ENCODE peak calls at places on chromosome 1, in four cellular contexts. One of them, this sample, is unnamed.

GRCh38 chr1:234571692-234572091 is 38.3 kb downstream of the IRF2BP2 start:
- DNase-seq in stimulated activated CD4-positive, alpha-beta T cell treated with anti-CD3 and anti-CD28 coated beads, Interleukin-15, amount 100 ng/mL, for 24 hours: no peak
- DNase-seq in HFF-Myc: no peak
- DNase-seq in ELF-1: no peak
- DNase-seq in this sample: no peak

GRCh38 chr1:196214866-196215265 is 393.4 kb downstream of the KCNT2 start:
- DNase-seq in HFF-Myc: no peak
- DNase-seq in ELF-1: no peak
- DNase-seq in stimulated activated CD4-positive, alpha-beta T cell treated with anti-CD3 and anti-CD28 coated beads, Interleukin-15, amount 100 ng/mL, for 24 hours: no peak
- DNase-seq in this sample: no peak

GRCh38 chr1:233367057-233367759 is 39.7 kb downstream of the MAP3K21 start:
- DNase-seq in HFF-Myc: peak
- DNase-seq in ELF-1: peak
- DNase-seq in stimulated activated CD4-positive, alpha-beta T cell treated with anti-CD3 and anti-CD28 coated beads, Interleukin-15, amount 100 ng/mL, for 24 hours: no peak
- DNase-seq in this sample: no peak

GRCh38 chr1:7581754-7582264 is 189.3 kb upstream of the VAMP3 start:
- DNase-seq in stimulated activated CD4-positive, alpha-beta T cell treated with anti-CD3 and anti-CD28 coated beads, Interleukin-15, amount 100 ng/mL, for 24 hours: no peak
- DNase-seq in HFF-Myc: no peak
- DNase-seq in ELF-1: no peak
- DNase-seq in this sample: peak

GRCh38 chr1:64850846-64851245 is 106.0 kb downstream of the RAVER2 start:
- DNase-seq in HFF-Myc: no peak
- DNase-seq in stimulated activated CD4-positive, alpha-beta T cell treated with anti-CD3 and anti-CD28 coated beads, Interleukin-15, amount 100 ng/mL, for 24 hours: no peak
- DNase-seq in ELF-1: no peak
- DNase-seq in this sample: no peak

GRCh38 chr1:29222686-29223085 is 8.0 kb downstream of the MECR start:
- DNase-seq in stimulated activated CD4-positive, alpha-beta T cell treated with anti-CD3 and anti-CD28 coated beads, Interleukin-15, amount 100 ng/mL, for 24 hours: no peak
- DNase-seq in ELF-1: no peak
- DNase-seq in HFF-Myc: no peak
- DNase-seq in this sample: no peak

GRCh38 chr1:24292887-24293286 is 26.3 kb upstream of the GRHL3 start:
- DNase-seq in HFF-Myc: no peak
- DNase-seq in stimulated activated CD4-positive, alpha-beta T cell treated with anti-CD3 and anti-CD28 coated beads, Interleukin-15, amount 100 ng/mL, for 24 hours: no peak
- DNase-seq in ELF-1: no peak
- DNase-seq in this sample: no peak

GRCh38 chr1:9251501-9251900 is 16.9 kb downstream of the H6PD start:
- DNase-seq in stimulated activated CD4-positive, alpha-beta T cell treated with anti-CD3 and anti-CD28 coated beads, Interleukin-15, amount 100 ng/mL, for 24 hours: no peak
- DNase-seq in ELF-1: no peak
- DNase-seq in HFF-Myc: no peak
- DNase-seq in this sample: no peak

GRCh38 chr1:43414634-43415223 is 25.0 kb downstream of the SZT2 start:
- DNase-seq in stimulated activated CD4-positive, alpha-beta T cell treated with anti-CD3 and anti-CD28 coated beads, Interleukin-15, amount 100 ng/mL, for 24 hours: peak
- DNase-seq in HFF-Myc: no peak
- DNase-seq in ELF-1: peak
- DNase-seq in this sample: peak

GRCh38 chr1:14606632-14607031 is 8.1 kb downstream of the KAZN start:
- DNase-seq in stimulated activated CD4-positive, alpha-beta T cell treated with anti-CD3 and anti-CD28 coated beads, Interleukin-15, amount 100 ng/mL, for 24 hours: no peak
- DNase-seq in ELF-1: no peak
- DNase-seq in HFF-Myc: no peak
- DNase-seq in this sample: no peak

This sample was measured in stromal cell of bone marrow.